ENCODE peak calls at places on chromosomes 4 and X, in five cellular contexts. One of them, this sample, is unnamed.

GRCh38 chr4:176011523-176011922 is 54.1 kb upstream of the WDR17 start:
- DNase-seq in lower lobe of right lung: no peak
- DNase-seq in iPS-NIHi11: no peak
- DNase-seq in Daoy: peak; percentile 13
- DNase-seq in AG04450: no peak
- DNase-seq in this sample: no peak

GRCh38 chr4:62948108-62948507 is 1461.1 kb downstream of the TECRL start:
- DNase-seq in lower lobe of right lung: no peak
- DNase-seq in iPS-NIHi11: no peak
- DNase-seq in Daoy: no peak
- DNase-seq in AG04450: no peak
- DNase-seq in this sample: no peak

GRCh38 chr4:3451956-3452355 is 10.2 kb downstream of the HGFAC start:
- DNase-seq in lower lobe of right lung: no peak
- DNase-seq in iPS-NIHi11: no peak
- DNase-seq in Daoy: peak; percentile 39
- DNase-seq in AG04450: peak; percentile 45
- DNase-seq in this sample: no peak

GRCh38 chrX:9188117-9188516 is 154.2 kb upstream of the FAM9B start:
- DNase-seq in lower lobe of right lung: no peak
- DNase-seq in iPS-NIHi11: no peak
- DNase-seq in Daoy: no peak
- DNase-seq in AG04450: no peak
- DNase-seq in this sample: no peak

GRCh38 chrX:1440506-1440905 is 12.2 kb downstream of the ASMTL start:
- DNase-seq in lower lobe of right lung: peak; percentile 4
- DNase-seq in iPS-NIHi11: no peak
- DNase-seq in Daoy: no peak
- DNase-seq in AG04450: no peak
- DNase-seq in this sample: no peak

GRCh38 chr4:139797287-139797686 is 131.7 kb downstream of the MGST2 start:
- DNase-seq in lower lobe of right lung: no peak
- DNase-seq in iPS-NIHi11: no peak
- DNase-seq in Daoy: no peak
- DNase-seq in AG04450: no peak
- DNase-seq in this sample: no peak

GRCh38 chrX:109732780-109733657 is at the start of gene ACSL4:
- DNase-seq in lower lobe of right lung: peak; percentile 93
- DNase-seq in iPS-NIHi11: peak; percentile 86
- DNase-seq in Daoy: peak; percentile 87
- DNase-seq in AG04450: no peak
- DNase-seq in this sample: peak; percentile 39

GRCh38 chr4:143294310-143294709 is 42.4 kb upstream of the GAB1 start:
- DNase-seq in lower lobe of right lung: peak; percentile 58
- DNase-seq in iPS-NIHi11: no peak
- DNase-seq in Daoy: no peak
- DNase-seq in AG04450: no peak
- DNase-seq in this sample: no peak

GRCh38 chr4:128540122-128540521 is 252.5 kb upstream of the PGRMC2 start:
- DNase-seq in lower lobe of right lung: no peak
- DNase-seq in iPS-NIHi11: no peak
- DNase-seq in Daoy: no peak
- DNase-seq in AG04450: no peak
- DNase-seq in this sample: no peak

GRCh38 chr4:121711263-121712000 is 14.7 kb upstream of the ANXA5 start:
- DNase-seq in lower lobe of right lung: peak; percentile 76
- DNase-seq in iPS-NIHi11: peak; percentile 86
- DNase-seq in Daoy: peak; percentile 93
- DNase-seq in AG04450: peak; percentile 94
- DNase-seq in this sample: peak; percentile 95

GRCh38 chr4:77927991-77928925 is 65.6 kb downstream of the MRPL1 start:
- DNase-seq in lower lobe of right lung: no peak
- DNase-seq in iPS-NIHi11: no peak
- DNase-seq in Daoy: no peak
- DNase-seq in AG04450: no peak
- DNase-seq in this sample: no peak

GRCh38 chr4:176534566-176534965 is 214.8 kb downstream of the SPCS3 start:
- DNase-seq in lower lobe of right lung: no peak
- DNase-seq in iPS-NIHi11: no peak
- DNase-seq in Daoy: peak; percentile 25
- DNase-seq in AG04450: peak; percentile 59
- DNase-seq in this sample: no peak

GRCh38 chr4:152485726-152486276 is 50.1 kb downstream of the FBXW7 start:
- DNase-seq in lower lobe of right lung: no peak
- DNase-seq in iPS-NIHi11: no peak
- DNase-seq in Daoy: peak; percentile 58
- DNase-seq in AG04450: peak; percentile 42
- DNase-seq in this sample: no peak

GRCh38 chr4:77636902-77637301 is 31.3 kb downstream of the CXCL13 start:
- DNase-seq in lower lobe of right lung: no peak
- DNase-seq in iPS-NIHi11: no peak
- DNase-seq in Daoy: peak; percentile 78
- DNase-seq in AG04450: peak; percentile 16
- DNase-seq in this sample: no peak

GRCh38 chrX:136608295-136608933 is 39.5 kb upstream of the CD40LG start:
- DNase-seq in lower lobe of right lung: peak; percentile 46
- DNase-seq in iPS-NIHi11: peak; percentile 13
- DNase-seq in Daoy: peak; percentile 36
- DNase-seq in AG04450: no peak
- DNase-seq in this sample: no peak

GRCh38 chrX:38627683-38628082 is 66.3 kb downstream of the TSPAN7 start:
- DNase-seq in lower lobe of right lung: no peak
- DNase-seq in iPS-NIHi11: peak; percentile 26
- DNase-seq in Daoy: peak; percentile 3
- DNase-seq in AG04450: no peak
- DNase-seq in this sample: no peak

GRCh38 chrX:118730500-118731247 is 3.3 kb downstream of the IL13RA1 start:
- DNase-seq in lower lobe of right lung: no peak
- DNase-seq in iPS-NIHi11: no peak
- DNase-seq in Daoy: peak; percentile 23
- DNase-seq in AG04450: no peak
- DNase-seq in this sample: no peak

GRCh38 chr4:6507345-6507744 is 34.9 kb upstream of the PPP2R2C start:
- DNase-seq in lower lobe of right lung: no peak
- DNase-seq in iPS-NIHi11: no peak
- DNase-seq in Daoy: no peak
- DNase-seq in AG04450: no peak
- DNase-seq in this sample: no peak

GRCh38 chr4:20428410-20429160 is 176.9 kb downstream of the SLIT2 start:
- DNase-seq in lower lobe of right lung: no peak
- DNase-seq in iPS-NIHi11: no peak
- DNase-seq in Daoy: no peak
- DNase-seq in AG04450: no peak
- DNase-seq in this sample: no peak

This sample was measured in T1000.